ENCODE peak calls at places on chromosomes 4 and X, in eight cellular contexts. Q is kidney glomerular epithelial cell, K is brain microvascular endothelial cell, A is T-cell, E is suprapubic skin, M is NCI-H146, R is epithelial cell of esophagus, I is HEK293T. H is an unnamed sample.

GRCh38 chrX:50154429-50154828 is 46.4 kb downstream of the AKAP4 start:
- DNase-seq in R (no peak), M (no peak), E (no peak), Q (no peak), I (no peak), K (no peak), A (no peak), H (no peak)

GRCh38 chr4:95215991-95216605 is 332.7 kb downstream of the UNC5C start:
- DNase-seq in K (peak), E (no peak), R (no peak), I (no peak), M (no peak), A (no peak), Q (no peak), H (no peak)

GRCh38 chr4:182968917-182969650 is 51.9 kb upstream of the DCTD start:
- DNase-seq in M (no peak), A (no peak), I (no peak), K (no peak), R (no peak), Q (no peak), E (no peak), H (no peak)

GRCh38 chr4:142549726-142550463 is 296.2 kb downstream of the INPP4B start:
- DNase-seq in A (no peak), R (peak), I (no peak), Q (peak), M (peak), E (no peak), K (peak), H (peak)

GRCh38 chr4:111854494-111855087 is 290.7 kb upstream of the FAM241A start:
- DNase-seq in M (no peak), Q (peak), A (no peak), K (peak), I (peak), R (peak), E (no peak), H (no peak)

GRCh38 chr4:41257257-41257900 is 651 bp downstream of the UCHL1 start:
- DNase-seq in I (peak), A (no peak), Q (no peak), R (peak), K (peak), M (peak), E (peak), H (peak)

GRCh38 chr4:189185810-189186432 is 754.8 kb upstream of the FRG1 start:
- DNase-seq in E (no peak), I (no peak), Q (no peak), K (no peak), A (no peak), R (peak), M (no peak), H (no peak)

GRCh38 chr4:53380221-53380620 is 2.8 kb downstream of the FIP1L1 start:
- DNase-seq in I (no peak), E (no peak), K (no peak), R (no peak), A (no peak), M (no peak), Q (no peak), H (no peak)

GRCh38 chr4:26326791-26327190 is 6.0 kb downstream of the RBPJ start:
- DNase-seq in A (no peak), I (no peak), R (peak), E (no peak), K (peak), M (no peak), Q (peak), H (no peak)

GRCh38 chr4:156781852-156782251 is 189.7 kb downstream of the PDGFC start:
- DNase-seq in E (no peak), R (peak), M (no peak), K (peak), I (no peak), Q (peak), A (no peak), H (no peak)

GRCh38 chr4:110586137-110586850 is 36.6 kb downstream of the PITX2 start:
- DNase-seq in A (no peak), Q (peak), M (no peak), I (peak), R (peak), K (peak), E (no peak), H (no peak)

GRCh38 chrX:110871839-110872238 is 76.2 kb upstream of the CHRDL1 start:
- DNase-seq in I (no peak), A (no peak), E (no peak), Q (no peak), R (no peak), K (no peak), M (no peak), H (no peak)

GRCh38 chrX:4268676-4269075 is 555.2 kb upstream of the PRKX start:
- DNase-seq in M (peak), R (no peak), E (no peak), K (no peak), A (no peak), I (no peak), Q (no peak), H (no peak)

GRCh38 chr4:141246243-141246642 is 25.5 kb downstream of the ZNF330 start:
- DNase-seq in Q (peak), R (no peak), A (no peak), K (peak), E (no peak), I (no peak), M (no peak), H (no peak)

GRCh38 chr4:109495514-109495913 is 61.9 kb downstream of the SEC24B start:
- DNase-seq in Q (no peak), A (no peak), K (no peak), M (no peak), I (no peak), E (no peak), R (no peak), H (no peak)

GRCh38 chrX:51837926-51838325 is 55.5 kb upstream of the MAGED1 start:
- DNase-seq in E (peak), A (no peak), Q (no peak), K (peak), M (peak), I (peak), R (peak), H (no peak)

GRCh38 chrX:123728001-123728400 is 4.9 kb downstream of the THOC2 start:
- DNase-seq in R (no peak), I (no peak), K (no peak), M (no peak), A (no peak), Q (no peak), E (no peak), H (no peak)

GRCh38 chrX:129495941-129496340 is 27.3 kb downstream of the SMARCA1 start:
- DNase-seq in Q (no peak), K (no peak), M (no peak), I (no peak), R (peak), A (no peak), E (no peak), H (no peak)

GRCh38 chr4:174522183-174523002 is at the start of gene HPGD:
- DNase-seq in E (peak), R (peak), A (peak), K (no peak), M (peak), I (peak), Q (no peak), H (peak)

GRCh38 chr4:164977243-164978164 is at the start of gene TRIM61:
- DNase-seq in I (no peak), A (peak), Q (no peak), E (no peak), M (no peak), R (peak), K (peak), H (no peak)

GRCh38 chr4:8328866-8329559 is 59.5 kb downstream of the HTRA3 start:
- DNase-seq in Q (no peak), K (no peak), I (no peak), E (peak), M (no peak), R (no peak), A (no peak), H (no peak)

GRCh38 chr4:139560396-139561084 is 4.5 kb upstream of the SETD7 start:
- DNase-seq in A (no peak), M (no peak), I (no peak), K (no peak), R (no peak), E (no peak), Q (no peak), H (no peak)

GRCh38 chr4:1749826-1750225 is 28.5 kb downstream of the TACC3 start:
- DNase-seq in M (no peak), Q (no peak), E (no peak), I (no peak), A (no peak), R (no peak), K (no peak), H (no peak)

GRCh38 chr4:94486372-94486801 is 34.6 kb downstream of the PDLIM5 start:
- DNase-seq in I (no peak), M (no peak), R (peak), A (no peak), E (no peak), Q (no peak), K (no peak), H (no peak)

GRCh38 chr4:83281326-83281725 is 3.3 kb downstream of the COQ2 start:
- DNase-seq in M (no peak), E (no peak), Q (no peak), I (no peak), R (no peak), K (no peak), A (no peak), H (no peak)

GRCh38 chrX:14073158-14073557 is 43.5 kb upstream of the GEMIN8 start:
- DNase-seq in E (no peak), K (no peak), A (no peak), M (no peak), Q (no peak), R (no peak), I (no peak), H (no peak)

GRCh38 chrX:44946771-44947170 is 73.8 kb downstream of the KDM6A start:
- DNase-seq in A (no peak), M (no peak), I (no peak), E (no peak), R (peak), K (peak), Q (no peak), H (no peak)

GRCh38 chrX:24146283-24146865 is 3.2 kb upstream of the ZFX start:
- DNase-seq in K (no peak), E (no peak), I (no peak), Q (no peak), M (no peak), R (no peak), A (no peak), H (no peak)

GRCh38 chrX:37834937-37835336 is 12.4 kb downstream of the DYNLT3 start:
- DNase-seq in Q (no peak), E (no peak), A (no peak), R (peak), K (no peak), M (no peak), I (no peak), H (no peak)

GRCh38 chrX:111181883-111182400 is 86.0 kb downstream of the PAK3 start:
- DNase-seq in K (no peak), E (no peak), I (no peak), A (no peak), R (no peak), M (peak), Q (no peak), H (no peak)

GRCh38 chr4:10098770-10099139 is 17.8 kb downstream of the WDR1 start:
- DNase-seq in A (no peak), K (peak), M (no peak), R (peak), I (no peak), Q (peak), E (no peak), H (no peak)

GRCh38 chrX:155056877-155057792 is 13.8 kb downstream of the CMC4 start:
- DNase-seq in K (peak), Q (peak), I (peak), E (peak), R (peak), M (peak), A (peak), H (peak)

H was measured in Caco-2.